ENCODE peak calls at places on chromosomes 13 and 19, in nine cellular contexts. K, A, Z, X, P, C, D, O and E are unnamed samples.

GRCh38 chr19:33905937-33906577 is 109.4 kb downstream of the KCTD15 start:
- DNase-seq in K (peak), A (peak), Z (no peak), X (no peak), P (no peak), C (no peak), D (peak), O (no peak), E (no peak)

GRCh38 chr13:28475916-28476725 is 18.8 kb downstream of the FLT1 start:
- DNase-seq in K (no peak), A (no peak), Z (no peak), X (no peak), P (peak), C (no peak), D (no peak), O (no peak), E (no peak)

GRCh38 chr13:37429976-37430375 is 168.6 kb downstream of the POSTN start:
- DNase-seq in K (no peak), A (no peak), Z (no peak), X (no peak), P (peak), C (no peak), D (no peak), O (no peak), E (no peak)

GRCh38 chr13:51874651-51875050 is 12.9 kb downstream of the CCDC70 start:
- DNase-seq in K (no peak), A (peak), Z (no peak), X (no peak), P (no peak), C (no peak), D (no peak), O (no peak), E (no peak)

GRCh38 chr19:27966390-27966816 is 1246.5 kb downstream of the UQCRFS1 start:
- DNase-seq in K (no peak), A (no peak), Z (no peak), X (no peak), P (peak), C (peak), D (no peak), O (no peak), E (no peak)

GRCh38 chr19:19276386-19276785 is 3.3 kb upstream of the TM6SF2 start:
- DNase-seq in K (no peak), A (no peak), Z (no peak), X (no peak), P (peak), C (no peak), D (no peak), O (no peak), E (no peak)

GRCh38 chr13:26494591-26494990 is 62.9 kb upstream of the WASF3 start:
- DNase-seq in K (no peak), A (no peak), Z (no peak), X (no peak), P (no peak), C (no peak), D (no peak), O (no peak), E (no peak)

GRCh38 chr13:75607447-75607846 is 28.7 kb upstream of the LMO7 start:
- DNase-seq in K (no peak), A (no peak), Z (no peak), X (no peak), P (no peak), C (no peak), D (no peak), O (no peak), E (no peak)

GRCh38 chr13:78194904-78195639 is 276.4 kb upstream of the EDNRB start:
- DNase-seq in K (no peak), A (no peak), Z (no peak), X (no peak), P (peak), C (no peak), D (no peak), O (no peak), E (no peak)

GRCh38 chr13:45162821-45163220 is 38.0 kb downstream of the KCTD4 start:
- DNase-seq in K (no peak), A (no peak), Z (no peak), X (no peak), P (peak), C (peak), D (no peak), O (no peak), E (no peak)

GRCh38 chr19:14769201-14769600 is 9.2 kb downstream of the ADGRE2 start:
- DNase-seq in K (no peak), A (peak), Z (no peak), X (peak), P (no peak), C (no peak), D (peak), O (no peak), E (no peak)

GRCh38 chr13:107721436-107721835 is 493.9 kb downstream of the LIG4 start:
- DNase-seq in K (no peak), A (no peak), Z (no peak), X (no peak), P (peak), C (no peak), D (no peak), O (no peak), E (no peak)

GRCh38 chr13:97268772-97269171 is 46.6 kb downstream of the MBNL2 start:
- DNase-seq in K (no peak), A (no peak), Z (no peak), X (no peak), P (no peak), C (no peak), D (no peak), O (no peak), E (no peak)

GRCh38 chr13:41137241-41137640 is 4.6 kb upstream of the KBTBD6 start:
- DNase-seq in K (no peak), A (no peak), Z (no peak), X (no peak), P (no peak), C (no peak), D (no peak), O (no peak), E (no peak)

GRCh38 chr13:68697551-68697950 is 1410.1 kb upstream of the ATXN8OS start:
- DNase-seq in K (no peak), A (no peak), Z (no peak), X (no peak), P (no peak), C (no peak), D (no peak), O (no peak), E (no peak)

GRCh38 chr19:44757735-44758505 is 9.4 kb downstream of the BCL3 start:
- DNase-seq in K (peak), A (peak), Z (no peak), X (peak), P (peak), C (no peak), D (no peak), O (no peak), E (peak)

GRCh38 chr13:42140494-42140893 is 92.0 kb downstream of the DGKH start:
- DNase-seq in K (no peak), A (no peak), Z (no peak), X (no peak), P (no peak), C (no peak), D (no peak), O (no peak), E (no peak)

GRCh38 chr13:74061939-74062595 is 72.1 kb downstream of the KLF12 start:
- DNase-seq in K (no peak), A (no peak), Z (no peak), X (no peak), P (peak), C (peak), D (no peak), O (peak), E (no peak)

GRCh38 chr13:37741536-37741935 is 128.0 kb downstream of the TRPC4 start:
- DNase-seq in K (no peak), A (no peak), Z (no peak), X (no peak), P (no peak), C (no peak), D (no peak), O (no peak), E (no peak)

GRCh38 chr13:57630661-57631606 is 610 bp upstream of the PCDH17 start:
- DNase-seq in K (no peak), A (peak), Z (no peak), X (no peak), P (peak), C (no peak), D (no peak), O (no peak), E (peak)

GRCh38 chr13:99724633-99725517 is 223.6 kb downstream of the TM9SF2 start:
- DNase-seq in K (no peak), A (no peak), Z (no peak), X (peak), P (no peak), C (no peak), D (no peak), O (peak), E (no peak)

GRCh38 chr19:30204721-30205120 is 167.5 kb upstream of the ZNF536 start:
- DNase-seq in K (no peak), A (no peak), Z (no peak), X (no peak), P (no peak), C (no peak), D (no peak), O (no peak), E (no peak)

GRCh38 chr19:48351341-48351752 is 12.4 kb downstream of the TMEM143 start:
- DNase-seq in K (peak), A (peak), Z (peak), X (peak), P (peak), C (peak), D (peak), O (no peak), E (no peak)

GRCh38 chr13:34011552-34012085 is 193.7 kb downstream of the RFC3 start:
- DNase-seq in K (no peak), A (no peak), Z (no peak), X (no peak), P (no peak), C (no peak), D (no peak), O (no peak), E (no peak)

GRCh38 chr13:97567510-97568243 is 133.7 kb downstream of the RAP2A start:
- DNase-seq in K (no peak), A (peak), Z (no peak), X (no peak), P (peak), C (no peak), D (peak), O (peak), E (no peak)

GRCh38 chr13:67228909-67229308 is 1.2 kb downstream of the PCDH9 start:
- DNase-seq in K (no peak), A (no peak), Z (no peak), X (no peak), P (peak), C (no peak), D (no peak), O (no peak), E (peak)

GRCh38 chr13:111401755-111402154 is 81.3 kb downstream of the TEX29 start:
- DNase-seq in K (peak), A (no peak), Z (no peak), X (peak), P (no peak), C (no peak), D (no peak), O (no peak), E (no peak)

GRCh38 chr19:19461671-19462622 is 53.4 kb downstream of the TSSK6 start:
- DNase-seq in K (peak), A (peak), Z (no peak), X (peak), P (peak), C (peak), D (no peak), O (no peak), E (peak)

GRCh38 chr19:10111405-10111811 is at the start of gene P2RY11:
- DNase-seq in K (no peak), A (no peak), Z (no peak), X (peak), P (no peak), C (peak), D (no peak), O (peak), E (peak)

GRCh38 chr13:111903143-111903542 is 163.8 kb upstream of the SOX1 start:
- DNase-seq in K (no peak), A (no peak), Z (no peak), X (no peak), P (no peak), C (no peak), D (no peak), O (no peak), E (no peak)

GRCh38 chr13:110367620-110368019 is 60.5 kb downstream of the COL4A2 start:
- DNase-seq in K (no peak), A (peak), Z (no peak), X (no peak), P (no peak), C (no peak), D (no peak), O (no peak), E (no peak)

GRCh38 chr19:47652285-47652684 is 43.4 kb downstream of the BICRA start:
- DNase-seq in K (no peak), A (no peak), Z (no peak), X (no peak), P (no peak), C (no peak), D (no peak), O (no peak), E (no peak)

GRCh38 chr13:50318887-50319286 is 303.6 kb downstream of the KCNRG start:
- DNase-seq in K (no peak), A (no peak), Z (no peak), X (no peak), P (no peak), C (no peak), D (no peak), O (no peak), E (no peak)

GRCh38 chr19:58543826-58544590 is at the start of gene TRIM28:
- DNase-seq in K (peak), A (peak), Z (peak), X (peak), P (peak), C (peak), D (peak), O (peak), E (no peak)

GRCh38 chr13:114015111-114015551 is 41.3 kb upstream of the C13orf46 start:
- DNase-seq in K (no peak), A (no peak), Z (no peak), X (no peak), P (no peak), C (no peak), D (no peak), O (no peak), E (no peak)

GRCh38 chr19:49791776-49792445 is 21.2 kb downstream of the FUZ start:
- DNase-seq in K (peak), A (no peak), Z (no peak), X (no peak), P (no peak), C (no peak), D (no peak), O (no peak), E (no peak)

GRCh38 chr19:10339977-10340376 is 553 bp upstream of the ICAM3 start:
- DNase-seq in K (no peak), A (no peak), Z (no peak), X (no peak), P (no peak), C (no peak), D (no peak), O (no peak), E (no peak)

GRCh38 chr13:37069597-37070103 is 10.2 kb upstream of the SUPT20H start:
- DNase-seq in K (no peak), A (no peak), Z (no peak), X (peak), P (no peak), C (no peak), D (no peak), O (no peak), E (no peak)

DNA sequence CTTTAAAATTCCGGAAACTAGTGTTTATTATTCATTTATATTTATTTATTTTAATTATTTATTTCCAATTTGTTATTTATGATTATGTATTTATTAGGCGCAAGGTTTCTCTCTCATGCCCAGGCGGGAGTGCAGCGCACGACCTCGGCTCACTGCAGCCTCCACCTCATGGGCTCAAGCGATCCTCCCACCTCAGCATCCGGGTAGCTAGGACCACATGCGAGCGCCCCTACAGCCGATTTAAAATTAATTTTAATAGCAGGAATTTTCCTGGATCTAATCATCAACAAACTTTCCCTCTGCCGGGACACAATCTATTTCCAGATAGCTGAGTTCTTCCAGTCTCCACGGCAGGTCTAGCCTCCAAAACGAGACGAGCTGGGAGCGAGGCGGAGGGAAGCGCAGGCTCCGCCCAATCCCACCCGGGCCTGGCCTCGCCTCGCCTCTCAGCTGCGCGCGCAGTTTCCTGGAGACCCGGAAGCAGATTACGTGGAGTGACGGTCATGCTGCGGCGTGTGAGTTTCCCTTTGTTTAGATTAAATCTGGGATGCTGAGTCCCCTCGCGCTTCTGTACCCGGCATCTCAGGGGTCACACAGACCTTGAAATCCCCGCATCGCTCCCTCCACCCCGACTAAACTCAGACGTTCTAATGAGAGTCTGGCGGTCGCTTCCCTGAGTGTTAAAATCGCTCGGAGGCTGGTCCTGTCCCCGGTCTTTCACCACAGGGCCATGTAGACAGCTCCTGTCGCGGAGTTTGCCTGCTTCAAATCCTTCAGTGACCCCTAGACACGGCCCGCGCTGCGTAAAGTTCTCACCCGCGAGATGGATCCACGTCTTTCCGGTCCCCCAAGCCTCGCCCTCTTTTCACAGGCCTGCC is at the start of gene ZNF880:
- DNase-seq in K (peak), A (peak), Z (peak), X (peak), P (peak), C (peak), D (peak), O (peak), E (peak)
- H3K27ac ChIP-seq in K (peak), A (peak), Z (peak), X (peak), P (peak), C (peak), D (peak), O (peak), E (peak)

GRCh38 chr19:46413262-46414031 is at the start of gene CCDC8:
- DNase-seq in K (peak), A (peak), Z (no peak), X (no peak), P (peak), C (no peak), D (peak), O (no peak), E (peak)

GRCh38 chr19:46412034-46412982 is 1.1 kb downstream of the CCDC8 start:
- DNase-seq in K (peak), A (no peak), Z (no peak), X (no peak), P (no peak), C (no peak), D (no peak), O (no peak), E (no peak)

GRCh38 chr19:46412983-46413261 is 442 bp downstream of the CCDC8 start:
- DNase-seq in K (no peak), A (no peak), Z (no peak), X (no peak), P (no peak), C (no peak), D (no peak), O (no peak), E (no peak)

GRCh38 chr19:46420056-46420455 is 6.7 kb upstream of the CCDC8 start:
- DNase-seq in K (no peak), A (no peak), Z (no peak), X (peak), P (no peak), C (no peak), D (no peak), O (no peak), E (no peak)

DNA sequence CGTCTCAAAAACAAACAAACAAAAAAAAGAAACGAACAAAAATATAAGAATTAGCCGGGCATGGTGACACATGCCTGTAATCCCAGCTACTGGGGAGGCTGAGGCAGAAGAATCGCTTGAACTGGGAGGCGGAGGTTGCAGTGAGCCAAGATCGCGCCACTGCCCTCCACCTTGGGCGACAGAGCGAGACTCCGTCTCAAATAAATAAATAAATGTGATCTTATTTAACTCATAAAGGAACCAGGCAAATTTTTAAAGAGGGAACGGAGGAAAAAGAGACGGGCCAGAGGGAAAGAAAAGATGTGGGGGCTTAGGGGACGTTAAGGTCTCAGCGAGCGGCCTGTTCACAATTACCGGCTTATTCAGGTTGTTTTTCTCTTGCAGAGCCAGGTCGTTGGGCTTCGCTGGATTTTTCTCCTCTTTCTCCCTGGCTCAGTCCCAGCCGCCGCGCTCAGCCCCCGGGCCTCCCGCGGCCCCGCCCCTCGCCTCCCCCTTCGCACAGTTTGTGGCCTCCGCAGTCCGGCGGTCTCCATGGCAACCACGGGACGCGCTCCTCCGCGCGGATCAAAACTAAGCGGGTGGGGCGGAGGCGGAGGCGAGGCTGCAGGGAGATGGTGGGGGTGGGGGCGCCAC is 2.8 kb upstream of the CCDC8 start:
- DNase-seq in K (peak), A (peak), Z (no peak), X (peak), P (peak), C (no peak), D (peak), O (no peak), E (peak)
- H3K27ac ChIP-seq in K (peak), A (peak), Z (no peak), X (peak), P (no peak), C (no peak), D (peak), O (no peak), E (no peak)

DNA sequence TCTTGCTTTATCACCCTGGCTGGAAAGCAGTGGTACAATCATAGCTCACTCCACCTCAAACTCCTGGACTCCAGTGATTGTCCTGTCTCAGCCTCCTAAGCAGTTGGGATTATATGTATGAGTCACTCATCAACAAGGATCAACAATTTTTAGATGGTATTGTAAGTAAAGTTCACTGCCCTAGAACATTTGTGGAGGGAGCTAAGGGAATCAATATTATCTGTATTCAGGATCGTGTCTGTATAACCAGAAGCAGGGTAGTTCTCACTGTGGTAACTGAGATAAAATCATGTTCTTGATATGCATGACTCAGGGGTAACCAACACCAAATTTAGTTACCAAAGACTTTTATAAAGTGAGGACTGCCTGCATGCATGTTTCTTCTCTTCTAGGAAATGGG is 27.0 kb downstream of the ZMYM5 start:
- DNase-seq in K (no peak), A (no peak), Z (no peak), X (no peak), P (peak), C (no peak), D (no peak), O (no peak), E (no peak)
- H3K27ac ChIP-seq in K (no peak), A (no peak), Z (no peak), X (no peak), P (no peak), C (no peak), D (no peak), O (no peak), E (no peak)

DNA sequence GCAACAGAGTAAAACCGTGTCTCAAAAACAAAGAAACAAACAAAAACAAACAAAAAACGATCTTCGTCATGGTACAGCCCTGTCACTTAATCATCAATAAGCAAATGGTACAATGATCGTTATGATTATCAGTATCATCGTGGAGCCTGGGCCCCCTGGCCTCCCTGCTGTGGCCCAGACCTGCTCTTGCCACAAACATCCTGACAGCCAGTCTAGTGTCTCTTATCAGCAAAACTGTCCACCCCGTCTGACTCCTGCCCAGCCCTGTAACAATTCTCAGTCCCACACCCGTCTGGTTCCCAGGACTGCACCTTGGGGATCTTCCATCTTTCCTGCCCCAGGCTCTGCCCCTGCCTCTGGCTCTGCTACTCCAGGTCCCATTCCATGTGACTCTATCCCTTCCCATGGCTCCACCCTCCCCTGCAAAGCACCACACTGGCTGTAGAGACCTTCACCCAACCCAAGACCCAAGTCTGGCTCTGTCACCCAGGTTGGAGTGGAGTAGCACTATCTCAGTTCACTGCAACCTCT is 5.7 kb downstream of the ZNF653 start:
- DNase-seq in K (no peak), A (no peak), Z (no peak), X (no peak), P (no peak), C (no peak), D (no peak), O (no peak), E (no peak)
- H3K27ac ChIP-seq in K (no peak), A (no peak), Z (no peak), X (no peak), P (no peak), C (no peak), D (no peak), O (no peak), E (no peak)